ENCODE peak calls at places on chromosomes 6 and 20, in nine cellular contexts. M is A549, F is fibroblast of lung, U is AG04450, B is Daoy, N is posterior vena cava, C is nephron progenitor cell, E is AG09309, H is activated gamma-delta T cell. J is an unnamed sample.

GRCh38 chr6:167662104-167662880 is 164.4 kb upstream of the AFDN start:
- DNase-seq in B (no peak), H (no peak), N (peak; percentile 74), U (no peak), F (no peak), M (no peak), C (no peak), E (no peak), J (no peak)

GRCh38 chr6:112149719-112150263 is 62.4 kb downstream of the FAM229B start:
- DNase-seq in E (peak; percentile 90), M (no peak), U (peak; percentile 85), B (no peak), N (no peak), C (no peak), H (no peak), F (peak; percentile 43), J (no peak)

GRCh38 chr20:24986436-24987015 is 6.0 kb downstream of the APMAP start:
- DNase-seq in E (no peak), H (no peak), B (no peak), U (no peak), C (no peak), N (no peak), F (no peak), M (no peak), J (no peak)

GRCh38 chr6:169328112-169328801 is 74.6 kb upstream of the THBS2 start:
- DNase-seq in E (peak; percentile 32), U (peak; percentile 61), F (peak; percentile 84), H (no peak), B (peak; percentile 63), M (no peak), C (no peak), N (peak; percentile 76), J (peak; percentile 72)

GRCh38 chr6:30743099-30744053 is 889 bp upstream of the FLOT1 start:
- DNase-seq in C (no peak), F (no peak), E (no peak), H (no peak), U (no peak), N (peak; percentile 87), B (no peak), M (no peak), J (peak; percentile 52)

GRCh38 chr6:37426058-37426944 is 6.7 kb upstream of the CMTR1 start:
- DNase-seq in C (no peak), F (no peak), E (no peak), H (no peak), N (no peak), B (no peak), M (no peak), U (no peak), J (no peak)

GRCh38 chr20:56445540-56445939 is 22.9 kb upstream of the RTF2 start:
- DNase-seq in U (no peak), H (no peak), N (no peak), M (no peak), F (no peak), C (no peak), E (no peak), B (no peak), J (no peak)

GRCh38 chr6:5305968-5306626 is 44.8 kb downstream of the FARS2 start:
- DNase-seq in C (peak; percentile 57), H (no peak), M (no peak), N (no peak), U (no peak), E (no peak), B (no peak), F (peak; percentile 1), J (peak; percentile 44)

GRCh38 chr6:12208190-12208589 is 82.0 kb upstream of the EDN1 start:
- DNase-seq in U (no peak), F (peak; percentile 17), C (no peak), B (peak; percentile 54), E (no peak), H (no peak), N (no peak), M (peak; percentile 46), J (peak; percentile 79)

GRCh38 chr6:162181741-162182401 is 545.7 kb downstream of the PRKN start:
- DNase-seq in H (no peak), E (no peak), N (no peak), C (no peak), F (peak; percentile 53), U (no peak), B (no peak), M (no peak), J (peak; percentile 3)

GRCh38 chr20:34581341-34582189 is 23.0 kb downstream of the MAP1LC3A start:
- DNase-seq in N (no peak), E (no peak), F (peak; percentile 69), M (no peak), C (no peak), H (no peak), U (no peak), B (peak; percentile 79), J (peak; percentile 67)

J was measured in ELR.